ENCODE peak calls at places on chromosomes 13 and 19, in nine cellular contexts. Y, U, M, Z, D, G, R, V and L are unnamed samples.

GRCh38 chr13:80131204-80131603 is 209.7 kb downstream of the SPRY2 start:
- DNase-seq in M (peak), U (peak), Y (no peak), G (peak), D (peak), V (peak), R (peak), Z (peak), L (no peak)

GRCh38 chr19:52171321-52172169 is at the start of gene ZNF836:
- DNase-seq in V (peak), U (peak), M (peak), Y (peak), G (peak), Z (peak), D (peak), R (peak), L (peak)

GRCh38 chr13:48448963-48449614 is 36.2 kb upstream of the LPAR6 start:
- DNase-seq in D (no peak), M (no peak), G (no peak), U (peak), R (no peak), V (no peak), Y (no peak), Z (no peak), L (no peak)

GRCh38 chr19:40433391-40434216 is 7.8 kb upstream of the SERTAD1 start:
- DNase-seq in Y (peak), M (peak), U (peak), G (peak), D (peak), R (peak), Z (peak), V (peak), L (peak)

GRCh38 chr19:6800991-6801396 is 28.5 kb downstream of the VAV1 start:
- DNase-seq in M (peak), Z (no peak), R (no peak), D (no peak), V (no peak), Y (no peak), U (peak), G (no peak), L (peak)

GRCh38 chr19:49297403-49297802 is 27.6 kb downstream of the SLC6A16 start:
- DNase-seq in G (no peak), Z (no peak), Y (no peak), V (no peak), U (no peak), R (no peak), M (no peak), D (no peak), L (no peak)

GRCh38 chr19:29121684-29122083 is 91.3 kb downstream of the UQCRFS1 start:
- DNase-seq in G (no peak), Y (no peak), D (peak), Z (no peak), U (no peak), M (no peak), R (no peak), V (peak), L (no peak)

GRCh38 chr13:20489185-20489820 is 36.4 kb downstream of the CRYL1 start:
- DNase-seq in D (no peak), Y (peak), M (no peak), V (no peak), U (peak), Z (no peak), G (peak), R (no peak), L (no peak)

GRCh38 chr13:111115841-111116500 is 861 bp downstream of the ARHGEF7 start:
- DNase-seq in M (peak), U (peak), D (peak), Y (no peak), V (peak), R (peak), Z (no peak), G (peak), L (no peak)

GRCh38 chr19:7818806-7819205 is 11.2 kb upstream of the EVI5L start:
- DNase-seq in Z (no peak), D (no peak), M (no peak), U (no peak), Y (no peak), V (no peak), G (no peak), R (no peak), L (no peak)

GRCh38 chr19:29259153-29259552 is 46.2 kb upstream of the UQCRFS1 start:
- DNase-seq in Y (no peak), U (peak), M (no peak), G (no peak), Z (no peak), D (no peak), V (no peak), R (peak), L (no peak)